ENCODE peak calls at places on chromosome 7, in six cellular contexts. V, C, L, N, W and O are unnamed samples.

GRCh38 chr7:50679218-50680007 is 103.3 kb downstream of the GRB10 start:
- DNase-seq in V (peak; percentile 46), C (no peak), L (no peak), N (no peak), W (peak; percentile 22), O (peak; percentile 78)

GRCh38 chr7:67453580-67453979 is 456.9 kb downstream of the TYW1 start:
- DNase-seq in V (no peak), C (no peak), L (no peak), N (no peak), W (no peak), O (no peak)

GRCh38 chr7:2195403-2196246 is 37.1 kb downstream of the MAD1L1 start:
- DNase-seq in V (no peak), C (peak; percentile 61), L (no peak), N (no peak), W (no peak), O (peak; percentile 11)

GRCh38 chr7:101195884-101196283 is 5.0 kb downstream of the MOGAT3 start:
- DNase-seq in V (no peak), C (no peak), L (no peak), N (no peak), W (no peak), O (no peak)

GRCh38 chr7:28433604-28434254 is 21.4 kb downstream of the CREB5 start:
- DNase-seq in V (peak; percentile 30), C (no peak), L (peak; percentile 72), N (no peak), W (peak; percentile 41), O (no peak)

GRCh38 chr7:133932591-133932990 is 194.5 kb upstream of the LRGUK start:
- DNase-seq in V (no peak), C (no peak), L (no peak), N (no peak), W (no peak), O (no peak)

GRCh38 chr7:135620980-135621850 is 41.1 kb upstream of the STMP1 start:
- DNase-seq in V (peak; percentile 67), C (no peak), L (no peak), N (peak; percentile 8), W (peak; percentile 59), O (peak; percentile 83)

GRCh38 chr7:45217358-45217757 is 59.8 kb downstream of the RAMP3 start:
- DNase-seq in V (peak; percentile 31), C (no peak), L (peak; percentile 72), N (no peak), W (peak; percentile 48), O (no peak)

GRCh38 chr7:13920053-13920697 is 69.3 kb downstream of the ETV1 start:
- DNase-seq in V (no peak), C (no peak), L (no peak), N (no peak), W (peak; percentile 70), O (no peak)

GRCh38 chr7:47361229-47361628 is 220.7 kb downstream of the TNS3 start:
- DNase-seq in V (no peak), C (no peak), L (no peak), N (no peak), W (no peak), O (no peak)

GRCh38 chr7:32501522-32501921 is 6.2 kb downstream of the AVL9 start:
- DNase-seq in V (no peak), C (no peak), L (no peak), N (no peak), W (no peak), O (no peak)

GRCh38 chr7:45000096-45001032 is at the start of gene CCM2:
- DNase-seq in V (peak; percentile 57), C (no peak), L (no peak), N (no peak), W (peak; percentile 44), O (peak; percentile 46)

GRCh38 chr7:143261901-143262300 is 1.3 kb upstream of the GSTK1 start:
- DNase-seq in V (no peak), C (no peak), L (no peak), N (no peak), W (no peak), O (no peak)